ENCODE peak calls at places on chromosomes 4 and X, in eight cellular contexts. A is activated T-cell treated with anti-CD3 and anti-CD28 coated beads for 1 hour; P is C1 segment of cervical spinal cord; Q is Calu3; O is activated naive CD8-positive, alpha-beta T cell treated with anti-CD3 and anti-CD28 coated beads, Interleukin-2, amount 10 ng/mL, durations not matched to agents 7 days and 5 days; Y is SHP77 treated with DMSO at 0.1 percent for 48 hours; I is iPS DF 6.9; F is GM04504. L is an unnamed sample.

GRCh38 chrX:96971812-96972211 is 88.1 kb downstream of the RPA4 start:
- DNase-seq in Q (no peak), O (no peak), F (no peak), P (no peak), A (no peak), Y (no peak), I (no peak), L (no peak)

GRCh38 chr4:110184124-110184790 is 14.2 kb downstream of the ELOVL6 start:
- DNase-seq in O (no peak), A (no peak), Q (no peak), P (no peak), Y (no peak), F (no peak), I (no peak), L (no peak)

GRCh38 chrX:18210470-18210869 is 10.2 kb downstream of the BEND2 start:
- DNase-seq in P (no peak), O (no peak), A (no peak), Q (no peak), Y (peak), F (no peak), I (no peak), L (no peak)

GRCh38 chrX:43693602-43694406 is 37.7 kb downstream of the MAOA start:
- DNase-seq in A (no peak), O (no peak), Y (peak), P (no peak), I (no peak), Q (no peak), F (no peak), L (no peak)

GRCh38 chr4:177489847-177490246 is 47.6 kb upstream of the AGA start:
- DNase-seq in F (no peak), O (no peak), A (no peak), Q (no peak), P (no peak), Y (no peak), I (no peak), L (no peak)

GRCh38 chr4:4921077-4921476 is 61.6 kb downstream of the MSX1 start:
- DNase-seq in P (no peak), Q (no peak), A (no peak), I (no peak), O (no peak), Y (no peak), F (no peak), L (no peak)

GRCh38 chr4:127732623-127733199 is 2.5 kb downstream of the SLC25A31 start:
- DNase-seq in Y (peak), P (no peak), F (peak), A (no peak), Q (peak), O (no peak), I (peak), L (no peak)

GRCh38 chr4:181770971-181771370 is 472.2 kb upstream of the TENM3 start:
- DNase-seq in A (no peak), O (no peak), Q (no peak), P (no peak), I (no peak), F (no peak), Y (no peak), L (no peak)

GRCh38 chr4:148103647-148104355 is 338.4 kb downstream of the NR3C2 start:
- DNase-seq in A (no peak), F (no peak), Q (no peak), P (no peak), O (no peak), Y (no peak), I (no peak), L (no peak)

GRCh38 chr4:184237612-184238011 is 19.9 kb upstream of the ENPP6 start:
- DNase-seq in F (no peak), O (no peak), Y (no peak), I (no peak), P (no peak), Q (no peak), A (no peak), L (no peak)

GRCh38 chr4:45079616-45080015 is 353.3 kb upstream of the GNPDA2 start:
- DNase-seq in Y (no peak), F (no peak), P (no peak), O (no peak), A (no peak), I (no peak), Q (no peak), L (no peak)

GRCh38 chr4:180828455-180829018 is 1414.7 kb upstream of the TENM3 start:
- DNase-seq in Y (peak), F (no peak), Q (peak), I (no peak), A (no peak), P (no peak), O (no peak), L (no peak)